ENCODE peak calls at places on chromosomes 11 and 22, in seven cellular contexts. One of them, this sample, is unnamed.

GRCh38 chr22:25987948-25988347 is 181.3 kb upstream of the SEZ6L start:
- DNase-seq in AG09319: no peak
- DNase-seq in transverse colon: no peak
- DNase-seq in DND-41: peak
- DNase-seq in HFFc6: no peak
- DNase-seq in lower leg skin: no peak
- DNase-seq in CD8-positive, alpha-beta T cell: no peak
- DNase-seq in this sample: peak

GRCh38 chr22:38949889-38950405 is 7.5 kb upstream of the APOBEC3A start:
- DNase-seq in AG09319: no peak
- DNase-seq in CD8-positive, alpha-beta T cell: no peak
- DNase-seq in DND-41: no peak
- DNase-seq in transverse colon: no peak
- DNase-seq in lower leg skin: no peak
- DNase-seq in HFFc6: no peak
- DNase-seq in this sample: no peak

GRCh38 chr11:75547617-75548054 is 14.4 kb upstream of the SERPINH1 start:
- DNase-seq in lower leg skin: peak
- DNase-seq in DND-41: peak
- DNase-seq in CD8-positive, alpha-beta T cell: peak
- DNase-seq in AG09319: no peak
- DNase-seq in HFFc6: peak
- DNase-seq in transverse colon: peak
- DNase-seq in this sample: peak

GRCh38 chr22:32810241-32811133 is 9.0 kb downstream of the TIMP3 start:
- DNase-seq in HFFc6: no peak
- DNase-seq in CD8-positive, alpha-beta T cell: no peak
- DNase-seq in transverse colon: no peak
- DNase-seq in lower leg skin: no peak
- DNase-seq in DND-41: no peak
- DNase-seq in AG09319: no peak
- DNase-seq in this sample: no peak

GRCh38 chr22:17201285-17201945 is 17.8 kb downstream of the ADA2 start:
- DNase-seq in HFFc6: no peak
- DNase-seq in DND-41: no peak
- DNase-seq in CD8-positive, alpha-beta T cell: no peak
- DNase-seq in AG09319: peak
- DNase-seq in lower leg skin: no peak
- DNase-seq in transverse colon: no peak
- DNase-seq in this sample: no peak

GRCh38 chr11:61541568-61541967 is 33.0 kb downstream of the LRRC10B start:
- DNase-seq in DND-41: no peak
- DNase-seq in lower leg skin: no peak
- DNase-seq in CD8-positive, alpha-beta T cell: no peak
- DNase-seq in transverse colon: no peak
- DNase-seq in HFFc6: peak
- DNase-seq in AG09319: peak
- DNase-seq in this sample: no peak

GRCh38 chr11:34433899-34434298 is 4.8 kb upstream of the CAT start:
- DNase-seq in HFFc6: no peak
- DNase-seq in CD8-positive, alpha-beta T cell: no peak
- DNase-seq in DND-41: no peak
- DNase-seq in AG09319: no peak
- DNase-seq in lower leg skin: no peak
- DNase-seq in transverse colon: no peak
- DNase-seq in this sample: no peak

GRCh38 chr11:3178349-3178748 is 13.2 kb upstream of the OSBPL5 start:
- DNase-seq in CD8-positive, alpha-beta T cell: no peak
- DNase-seq in HFFc6: peak
- DNase-seq in DND-41: no peak
- DNase-seq in transverse colon: no peak
- DNase-seq in lower leg skin: no peak
- DNase-seq in AG09319: no peak
- DNase-seq in this sample: no peak

GRCh38 chr22:50179937-50180726 is 5.6 kb upstream of the TRABD start:
- DNase-seq in DND-41: no peak
- DNase-seq in lower leg skin: no peak
- DNase-seq in transverse colon: peak
- DNase-seq in HFFc6: no peak
- DNase-seq in AG09319: no peak
- DNase-seq in CD8-positive, alpha-beta T cell: no peak
- DNase-seq in this sample: no peak

GRCh38 chr11:64265176-64266160 is 14.1 kb downstream of the PLCB3 start:
- DNase-seq in AG09319: no peak
- DNase-seq in DND-41: no peak
- DNase-seq in lower leg skin: no peak
- DNase-seq in transverse colon: no peak
- DNase-seq in HFFc6: no peak
- DNase-seq in CD8-positive, alpha-beta T cell: no peak
- DNase-seq in this sample: no peak

GRCh38 chr11:30789270-30789669 is 203.1 kb upstream of the MPPED2 start:
- DNase-seq in transverse colon: no peak
- DNase-seq in AG09319: no peak
- DNase-seq in lower leg skin: no peak
- DNase-seq in CD8-positive, alpha-beta T cell: no peak
- DNase-seq in DND-41: no peak
- DNase-seq in HFFc6: peak
- DNase-seq in this sample: no peak

GRCh38 chr22:31106651-31107205 is 640 bp downstream of the SELENOM start:
- DNase-seq in HFFc6: no peak
- DNase-seq in DND-41: no peak
- DNase-seq in AG09319: peak
- DNase-seq in CD8-positive, alpha-beta T cell: no peak
- DNase-seq in lower leg skin: peak
- DNase-seq in transverse colon: no peak
- DNase-seq in this sample: peak

GRCh38 chr22:47204002-47204979 is 441.8 kb downstream of the TBC1D22A start:
- DNase-seq in DND-41: no peak
- DNase-seq in transverse colon: no peak
- DNase-seq in lower leg skin: peak
- DNase-seq in HFFc6: no peak
- DNase-seq in AG09319: no peak
- DNase-seq in CD8-positive, alpha-beta T cell: no peak
- DNase-seq in this sample: no peak

GRCh38 chr22:30253205-30253852 is 6.8 kb upstream of the LIF start:
- DNase-seq in transverse colon: peak
- DNase-seq in DND-41: peak
- DNase-seq in AG09319: no peak
- DNase-seq in CD8-positive, alpha-beta T cell: no peak
- DNase-seq in HFFc6: no peak
- DNase-seq in lower leg skin: peak
- DNase-seq in this sample: no peak

GRCh38 chr11:68099474-68100405 is 21.4 kb downstream of the CHKA start:
- DNase-seq in CD8-positive, alpha-beta T cell: peak
- DNase-seq in HFFc6: no peak
- DNase-seq in transverse colon: peak
- DNase-seq in lower leg skin: no peak
- DNase-seq in DND-41: peak
- DNase-seq in AG09319: no peak
- DNase-seq in this sample: no peak

GRCh38 chr11:28491431-28491830 is 383.2 kb downstream of the METTL15 start:
- DNase-seq in CD8-positive, alpha-beta T cell: no peak
- DNase-seq in transverse colon: no peak
- DNase-seq in AG09319: no peak
- DNase-seq in HFFc6: no peak
- DNase-seq in DND-41: no peak
- DNase-seq in lower leg skin: no peak
- DNase-seq in this sample: no peak

GRCh38 chr11:111541209-111542061 is 915 bp downstream of the LAYN start:
- DNase-seq in CD8-positive, alpha-beta T cell: no peak
- DNase-seq in AG09319: peak
- DNase-seq in transverse colon: peak
- DNase-seq in DND-41: no peak
- DNase-seq in lower leg skin: peak
- DNase-seq in HFFc6: peak
- DNase-seq in this sample: peak

GRCh38 chr22:38207898-38208432 is 6.2 kb downstream of the MAFF start:
- DNase-seq in DND-41: no peak
- DNase-seq in lower leg skin: no peak
- DNase-seq in AG09319: no peak
- DNase-seq in transverse colon: no peak
- DNase-seq in HFFc6: no peak
- DNase-seq in CD8-positive, alpha-beta T cell: no peak
- DNase-seq in this sample: no peak

GRCh38 chr11:28673687-28674431 is 565.7 kb downstream of the METTL15 start:
- DNase-seq in transverse colon: no peak
- DNase-seq in HFFc6: peak
- DNase-seq in DND-41: no peak
- DNase-seq in AG09319: peak
- DNase-seq in CD8-positive, alpha-beta T cell: no peak
- DNase-seq in lower leg skin: no peak
- DNase-seq in this sample: no peak

GRCh38 chr11:119062779-119063178 is 4.8 kb upstream of the VPS11 start:
- DNase-seq in HFFc6: peak
- DNase-seq in transverse colon: peak
- DNase-seq in CD8-positive, alpha-beta T cell: no peak
- DNase-seq in DND-41: no peak
- DNase-seq in AG09319: no peak
- DNase-seq in lower leg skin: no peak
- DNase-seq in this sample: no peak

GRCh38 chr22:27041745-27042144 is 384.4 kb downstream of the MIAT start:
- DNase-seq in AG09319: no peak
- DNase-seq in DND-41: no peak
- DNase-seq in HFFc6: no peak
- DNase-seq in transverse colon: no peak
- DNase-seq in CD8-positive, alpha-beta T cell: no peak
- DNase-seq in lower leg skin: no peak
- DNase-seq in this sample: no peak

GRCh38 chr11:14537134-14537599 is 17.0 kb upstream of the PSMA1 start:
- DNase-seq in DND-41: peak
- DNase-seq in CD8-positive, alpha-beta T cell: peak
- DNase-seq in HFFc6: peak
- DNase-seq in transverse colon: peak
- DNase-seq in lower leg skin: no peak
- DNase-seq in AG09319: no peak
- DNase-seq in this sample: no peak

GRCh38 chr11:4740735-4741134 is 29.0 kb downstream of the OR51F1 start:
- DNase-seq in AG09319: no peak
- DNase-seq in HFFc6: no peak
- DNase-seq in lower leg skin: no peak
- DNase-seq in CD8-positive, alpha-beta T cell: no peak
- DNase-seq in transverse colon: no peak
- DNase-seq in DND-41: no peak
- DNase-seq in this sample: no peak

GRCh38 chr11:48083427-48083826 is 103.1 kb downstream of the PTPRJ start:
- DNase-seq in AG09319: no peak
- DNase-seq in CD8-positive, alpha-beta T cell: no peak
- DNase-seq in lower leg skin: no peak
- DNase-seq in DND-41: no peak
- DNase-seq in HFFc6: no peak
- DNase-seq in transverse colon: no peak
- DNase-seq in this sample: no peak

GRCh38 chr11:56659755-56660154 is 3.7 kb upstream of the OR5AR1 start:
- DNase-seq in CD8-positive, alpha-beta T cell: no peak
- DNase-seq in DND-41: no peak
- DNase-seq in transverse colon: no peak
- DNase-seq in lower leg skin: no peak
- DNase-seq in HFFc6: no peak
- DNase-seq in AG09319: no peak
- DNase-seq in this sample: no peak

GRCh38 chr11:100774859-100775258 is 87.8 kb downstream of the ARHGAP42 start:
- DNase-seq in HFFc6: no peak
- DNase-seq in AG09319: no peak
- DNase-seq in CD8-positive, alpha-beta T cell: no peak
- DNase-seq in DND-41: no peak
- DNase-seq in lower leg skin: no peak
- DNase-seq in transverse colon: no peak
- DNase-seq in this sample: no peak

GRCh38 chr11:65035579-65035978 is 5.4 kb upstream of the SAC3D1 start:
- DNase-seq in AG09319: no peak
- DNase-seq in CD8-positive, alpha-beta T cell: no peak
- DNase-seq in DND-41: no peak
- DNase-seq in lower leg skin: no peak
- DNase-seq in transverse colon: no peak
- DNase-seq in HFFc6: no peak
- DNase-seq in this sample: no peak

GRCh38 chr11:83724704-83725114 is 438.5 kb upstream of the CCDC90B start:
- DNase-seq in CD8-positive, alpha-beta T cell: no peak
- DNase-seq in transverse colon: no peak
- DNase-seq in HFFc6: no peak
- DNase-seq in AG09319: no peak
- DNase-seq in DND-41: no peak
- DNase-seq in lower leg skin: no peak
- DNase-seq in this sample: peak

GRCh38 chr22:41267958-41268357 is 18.0 kb downstream of the RANGAP1 start:
- DNase-seq in CD8-positive, alpha-beta T cell: no peak
- DNase-seq in DND-41: no peak
- DNase-seq in HFFc6: no peak
- DNase-seq in transverse colon: no peak
- DNase-seq in AG09319: no peak
- DNase-seq in lower leg skin: no peak
- DNase-seq in this sample: no peak

GRCh38 chr11:396948-397548 is 3.0 kb downstream of the PKP3 start:
- DNase-seq in AG09319: peak
- DNase-seq in DND-41: no peak
- DNase-seq in HFFc6: peak
- DNase-seq in transverse colon: peak
- DNase-seq in CD8-positive, alpha-beta T cell: peak
- DNase-seq in lower leg skin: no peak
- DNase-seq in this sample: no peak
- TF ChIP-seq CTCF in AG09319: peak
- TF ChIP-seq CTCF in DND-41: no peak
- TF ChIP-seq CTCF in HFFc6: peak
- TF ChIP-seq CTCF in transverse colon: peak
- TF ChIP-seq CTCF in CD8-positive, alpha-beta T cell: no peak
- TF ChIP-seq CTCF in lower leg skin: no peak
- TF ChIP-seq CTCF in this sample: no peak

GRCh38 chr11:32052218-32052617 is 38.7 kb upstream of the RCN1 start:
- DNase-seq in HFFc6: peak
- DNase-seq in CD8-positive, alpha-beta T cell: peak
- DNase-seq in AG09319: no peak
- DNase-seq in transverse colon: peak
- DNase-seq in lower leg skin: peak
- DNase-seq in DND-41: peak
- DNase-seq in this sample: peak
- TF ChIP-seq CTCF in HFFc6: peak
- TF ChIP-seq CTCF in CD8-positive, alpha-beta T cell: peak
- TF ChIP-seq CTCF in AG09319: peak
- TF ChIP-seq CTCF in transverse colon: peak
- TF ChIP-seq CTCF in lower leg skin: no peak
- TF ChIP-seq CTCF in DND-41: peak
- TF ChIP-seq CTCF in this sample: peak

DNA sequence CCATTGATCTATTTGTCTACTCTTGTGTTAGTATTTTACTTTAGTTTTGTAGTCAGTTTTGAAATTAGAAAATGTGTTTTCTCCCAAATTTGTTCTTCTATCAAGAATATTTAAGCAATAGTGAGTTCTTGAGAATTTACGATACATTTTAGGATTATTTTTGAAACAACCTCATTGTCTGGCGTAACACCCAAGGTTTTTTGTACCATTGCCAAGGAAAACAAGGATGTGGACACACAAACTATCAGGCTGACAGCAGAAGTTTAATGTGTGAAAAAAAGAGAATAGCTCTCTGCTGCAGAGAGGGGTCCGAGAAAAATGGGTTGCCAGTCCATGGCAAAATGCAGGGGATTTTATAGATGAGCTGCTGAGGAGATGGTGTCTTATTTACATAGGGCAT is 865.1 kb upstream of the CNTN5 start:
- DNase-seq in transverse colon: no peak
- DNase-seq in lower leg skin: no peak
- DNase-seq in HFFc6: no peak
- DNase-seq in AG09319: no peak
- DNase-seq in DND-41: no peak
- DNase-seq in CD8-positive, alpha-beta T cell: no peak
- DNase-seq in this sample: no peak
- TF ChIP-seq CTCF in transverse colon: no peak
- TF ChIP-seq CTCF in lower leg skin: no peak
- TF ChIP-seq CTCF in HFFc6: no peak
- TF ChIP-seq CTCF in AG09319: no peak
- TF ChIP-seq CTCF in DND-41: no peak
- TF ChIP-seq CTCF in CD8-positive, alpha-beta T cell: no peak
- TF ChIP-seq CTCF in this sample: no peak

GRCh38 chr11:134098566-134099184 is 29.8 kb downstream of the JAM3 start:
- DNase-seq in DND-41: no peak
- DNase-seq in CD8-positive, alpha-beta T cell: no peak
- DNase-seq in lower leg skin: no peak
- DNase-seq in transverse colon: no peak
- DNase-seq in AG09319: no peak
- DNase-seq in HFFc6: no peak
- DNase-seq in this sample: no peak
- TF ChIP-seq CTCF in DND-41: peak
- TF ChIP-seq CTCF in CD8-positive, alpha-beta T cell: no peak
- TF ChIP-seq CTCF in lower leg skin: no peak
- TF ChIP-seq CTCF in transverse colon: no peak
- TF ChIP-seq CTCF in AG09319: no peak
- TF ChIP-seq CTCF in HFFc6: peak
- TF ChIP-seq CTCF in this sample: no peak